ENCODE peak calls at places on chromosome 1, in six cellular contexts. E is H9; M is activated CD8-positive, alpha-beta memory T cell treated with anti-CD3 and anti-CD28 coated beads, Interleukin-2, amount 10 ng/mL, durations not matched to agents 7 days and 5 days; Y is NCI-H1105; L is posterior cingulate gyrus; K is stimulated activated naive B cell treated with anti-CD40 and anti-IgM and Interleukin-4, amounts not matched to agents 10 μg/mL and 1 μg/mL and 100 μg/mL, for 72 hours. R is an unnamed sample.

GRCh38 chr1:44084998-44085675 is 33.5 kb upstream of the KLF17 start:
- DNase-seq in E (no peak), M (no peak), Y (no peak), L (no peak), K (no peak), R (no peak)

GRCh38 chr1:32335951-32336867 is at the start of gene MARCKSL1:
- DNase-seq in E (peak), M (peak), Y (peak), L (peak), K (peak), R (peak)

GRCh38 chr1:905071-905749 is 18.5 kb upstream of the SAMD11 start:
- DNase-seq in E (peak), M (peak), Y (peak), L (peak), K (peak), R (peak)

GRCh38 chr1:219585837-219586465 is 27.0 kb downstream of the ZC3H11B start:
- DNase-seq in E (no peak), M (no peak), Y (no peak), L (no peak), K (no peak), R (no peak)

GRCh38 chr1:92886886-92887419 is 55.1 kb downstream of the RPL5 start:
- DNase-seq in E (no peak), M (no peak), Y (no peak), L (no peak), K (no peak), R (no peak)

GRCh38 chr1:65114312-65114711 is 33.7 kb upstream of the AK4 start:
- DNase-seq in E (no peak), M (no peak), Y (peak), L (no peak), K (no peak), R (no peak)

GRCh38 chr1:158121604-158122254 is 59.0 kb upstream of the CD1D start:
- DNase-seq in E (peak), M (no peak), Y (peak), L (no peak), K (peak), R (peak)

GRCh38 chr1:67130673-67131072 is 4.1 kb downstream of the C1orf141 start:
- DNase-seq in E (no peak), M (no peak), Y (peak), L (no peak), K (no peak), R (no peak)

GRCh38 chr1:96955307-96956012 is 233.9 kb downstream of the PTBP2 start:
- DNase-seq in E (no peak), M (no peak), Y (no peak), L (no peak), K (no peak), R (no peak)

GRCh38 chr1:220235462-220235861 is 36.8 kb downstream of the RAB3GAP2 start:
- DNase-seq in E (no peak), M (no peak), Y (peak), L (no peak), K (no peak), R (no peak)

GRCh38 chr1:52662645-52663313 is 29.8 kb downstream of the SHISAL2A start:
- DNase-seq in E (peak), M (no peak), Y (no peak), L (no peak), K (no peak), R (no peak)

GRCh38 chr1:42136466-42136865 is 16.7 kb upstream of the GUCA2B start:
- DNase-seq in E (no peak), M (no peak), Y (no peak), L (no peak), K (no peak), R (no peak)

GRCh38 chr1:172286629-172287076 is 133.8 kb upstream of the C1orf105 start:
- DNase-seq in E (no peak), M (peak), Y (no peak), L (no peak), K (no peak), R (no peak)

GRCh38 chr1:24096009-24096736 is 15.8 kb downstream of the MYOM3 start:
- DNase-seq in E (no peak), M (no peak), Y (no peak), L (no peak), K (no peak), R (no peak)

GRCh38 chr1:28735961-28736449 is 735 bp upstream of the YTHDF2 start:
- DNase-seq in E (no peak), M (no peak), Y (no peak), L (no peak), K (no peak), R (no peak)

GRCh38 chr1:172638885-172639831 is 19.7 kb upstream of the FASLG start:
- DNase-seq in E (no peak), M (peak), Y (no peak), L (no peak), K (peak), R (peak)

GRCh38 chr1:16430598-16430997 is 6.6 kb downstream of the SPATA21 start:
- DNase-seq in E (peak), M (no peak), Y (no peak), L (no peak), K (no peak), R (no peak)

R was measured in GM10248.